ENCODE peak calls at places on chromosomes 12 and 14, in eight cellular contexts. One of them, this sample, is unnamed. For H3K9me3, the result is how much of the 10 kb centered on the place peaks cover.

GRCh38 chr12:49131973-49132461 is 822 bp upstream of the TUBA1B start:
- DNase-seq in MM.1S: peak
- DNase-seq in endodermal cell: no peak
- DNase-seq in neuronal stem cell: no peak
- DNase-seq in SK-N-MC: peak
- DNase-seq in PC-3: peak
- DNase-seq in colonic mucosa: peak
- DNase-seq in fibroblast of lung: peak
- DNase-seq in this sample: peak

GRCh38 chr14:60508707-60509437 is at the start of gene SIX6:
- DNase-seq in MM.1S: no peak
- DNase-seq in endodermal cell: peak
- DNase-seq in neuronal stem cell: peak
- DNase-seq in SK-N-MC: no peak
- DNase-seq in PC-3: no peak
- DNase-seq in colonic mucosa: no peak
- DNase-seq in fibroblast of lung: no peak
- DNase-seq in this sample: peak

GRCh38 chr14:61568572-61569011 is 126.7 kb upstream of the HIF1A start:
- DNase-seq in MM.1S: peak
- DNase-seq in endodermal cell: peak
- DNase-seq in neuronal stem cell: no peak
- DNase-seq in SK-N-MC: no peak
- DNase-seq in PC-3: peak
- DNase-seq in colonic mucosa: peak
- DNase-seq in fibroblast of lung: no peak
- DNase-seq in this sample: no peak

GRCh38 chr14:68232643-68233055 is 413.1 kb downstream of the RAD51B start:
- DNase-seq in MM.1S: peak
- DNase-seq in endodermal cell: no peak
- DNase-seq in neuronal stem cell: no peak
- DNase-seq in SK-N-MC: no peak
- DNase-seq in PC-3: peak
- DNase-seq in colonic mucosa: peak
- DNase-seq in fibroblast of lung: peak
- DNase-seq in this sample: peak

GRCh38 chr12:43288666-43289065 is 263.3 kb downstream of the ADAMTS20 start:
- DNase-seq in MM.1S: no peak
- DNase-seq in endodermal cell: no peak
- DNase-seq in neuronal stem cell: no peak
- DNase-seq in SK-N-MC: no peak
- DNase-seq in PC-3: no peak
- DNase-seq in colonic mucosa: no peak
- DNase-seq in fibroblast of lung: no peak
- DNase-seq in this sample: no peak

GRCh38 chr12:46439793-46440511 is 67.4 kb upstream of the SLC38A2 start:
- DNase-seq in MM.1S: no peak
- DNase-seq in endodermal cell: no peak
- DNase-seq in neuronal stem cell: no peak
- DNase-seq in SK-N-MC: no peak
- DNase-seq in PC-3: peak
- DNase-seq in colonic mucosa: no peak
- DNase-seq in fibroblast of lung: peak
- DNase-seq in this sample: no peak

GRCh38 chr14:84162658-84163057 is 1367.3 kb upstream of the FLRT2 start:
- DNase-seq in MM.1S: no peak
- DNase-seq in endodermal cell: peak
- DNase-seq in neuronal stem cell: no peak
- DNase-seq in SK-N-MC: peak
- DNase-seq in PC-3: no peak
- DNase-seq in colonic mucosa: no peak
- DNase-seq in fibroblast of lung: no peak
- DNase-seq in this sample: no peak

GRCh38 chr12:53224897-53225634 is 6.9 kb downstream of the RARG start:
- DNase-seq in MM.1S: no peak
- DNase-seq in endodermal cell: peak
- DNase-seq in neuronal stem cell: no peak
- DNase-seq in SK-N-MC: no peak
- DNase-seq in PC-3: no peak
- DNase-seq in colonic mucosa: no peak
- DNase-seq in fibroblast of lung: no peak
- DNase-seq in this sample: peak

GRCh38 chr12:25958254-25959068 is at the start of gene RASSF8:
- DNase-seq in MM.1S: peak
- DNase-seq in endodermal cell: peak
- DNase-seq in neuronal stem cell: peak
- DNase-seq in SK-N-MC: no peak
- DNase-seq in PC-3: peak
- DNase-seq in colonic mucosa: peak
- DNase-seq in fibroblast of lung: peak
- DNase-seq in this sample: peak

GRCh38 chr14:97377550-97377949 is 580.4 kb downstream of the VRK1 start:
- DNase-seq in MM.1S: no peak
- DNase-seq in endodermal cell: peak
- DNase-seq in neuronal stem cell: no peak
- DNase-seq in SK-N-MC: no peak
- DNase-seq in PC-3: no peak
- DNase-seq in colonic mucosa: no peak
- DNase-seq in fibroblast of lung: no peak
- DNase-seq in this sample: no peak

GRCh38 chr12:53827306-53827705 is 75.5 kb upstream of the CISTR start:
- DNase-seq in MM.1S: no peak
- DNase-seq in endodermal cell: no peak
- DNase-seq in neuronal stem cell: no peak
- DNase-seq in SK-N-MC: no peak
- DNase-seq in PC-3: no peak
- DNase-seq in colonic mucosa: no peak
- DNase-seq in fibroblast of lung: no peak
- DNase-seq in this sample: no peak

GRCh38 chr12:131380961-131381705 is 329.8 kb upstream of the SFSWAP start:
- DNase-seq in MM.1S: no peak
- DNase-seq in endodermal cell: peak
- DNase-seq in neuronal stem cell: no peak
- DNase-seq in SK-N-MC: no peak
- DNase-seq in PC-3: no peak
- DNase-seq in colonic mucosa: no peak
- DNase-seq in fibroblast of lung: no peak
- DNase-seq in this sample: no peak

GRCh38 chr12:76586764-76587395 is 27.3 kb upstream of the OSBPL8 start:
- DNase-seq in MM.1S: peak
- DNase-seq in endodermal cell: no peak
- DNase-seq in neuronal stem cell: peak
- DNase-seq in SK-N-MC: peak
- DNase-seq in PC-3: peak
- DNase-seq in colonic mucosa: peak
- DNase-seq in fibroblast of lung: peak
- DNase-seq in this sample: peak

GRCh38 chr12:29073631-29074239 is 75.3 kb upstream of the FAR2 start:
- DNase-seq in MM.1S: peak
- DNase-seq in endodermal cell: peak
- DNase-seq in neuronal stem cell: no peak
- DNase-seq in SK-N-MC: peak
- DNase-seq in PC-3: peak
- DNase-seq in colonic mucosa: peak
- DNase-seq in fibroblast of lung: peak
- DNase-seq in this sample: peak

GRCh38 chr14:75295061-75295461 is 16.4 kb downstream of the FOS start:
- DNase-seq in MM.1S: no peak
- DNase-seq in endodermal cell: peak
- DNase-seq in neuronal stem cell: peak
- DNase-seq in SK-N-MC: no peak
- DNase-seq in PC-3: peak
- DNase-seq in colonic mucosa: peak
- DNase-seq in fibroblast of lung: peak
- DNase-seq in this sample: peak

GRCh38 chr12:124452576-124453391 is 114.6 kb downstream of the NCOR2 start:
- DNase-seq in MM.1S: no peak
- DNase-seq in endodermal cell: no peak
- DNase-seq in neuronal stem cell: no peak
- DNase-seq in SK-N-MC: no peak
- DNase-seq in PC-3: no peak
- DNase-seq in colonic mucosa: no peak
- DNase-seq in fibroblast of lung: no peak
- DNase-seq in this sample: no peak
- H3K4me3 ChIP-seq in MM.1S: peak
- H3K4me3 ChIP-seq in endodermal cell: no peak
- H3K4me3 ChIP-seq in neuronal stem cell: no peak
- H3K4me3 ChIP-seq in SK-N-MC: no peak
- H3K4me3 ChIP-seq in PC-3: peak
- H3K4me3 ChIP-seq in colonic mucosa: no peak
- H3K4me3 ChIP-seq in fibroblast of lung: no peak
- H3K4me3 ChIP-seq in this sample: no peak

GRCh38 chr14:52693004-52693403 is 2.4 kb downstream of the ERO1A start:
- DNase-seq in MM.1S: no peak
- DNase-seq in endodermal cell: no peak
- DNase-seq in neuronal stem cell: no peak
- DNase-seq in SK-N-MC: no peak
- DNase-seq in PC-3: no peak
- DNase-seq in colonic mucosa: no peak
- DNase-seq in fibroblast of lung: no peak
- DNase-seq in this sample: peak

GRCh38 chr14:52693532-52693931 is 1.8 kb downstream of the ERO1A start:
- DNase-seq in MM.1S: no peak
- DNase-seq in endodermal cell: no peak
- DNase-seq in neuronal stem cell: no peak
- DNase-seq in SK-N-MC: no peak
- DNase-seq in PC-3: no peak
- DNase-seq in colonic mucosa: no peak
- DNase-seq in fibroblast of lung: no peak
- DNase-seq in this sample: no peak

GRCh38 chr14:52690983-52691760 is 4.2 kb downstream of the ERO1A start:
- DNase-seq in MM.1S: no peak
- DNase-seq in endodermal cell: no peak
- DNase-seq in neuronal stem cell: no peak
- DNase-seq in SK-N-MC: no peak
- DNase-seq in PC-3: peak
- DNase-seq in colonic mucosa: no peak
- DNase-seq in fibroblast of lung: no peak
- DNase-seq in this sample: no peak

GRCh38 chr14:52694761-52695480 is 437 bp downstream of the ERO1A start:
- DNase-seq in MM.1S: peak
- DNase-seq in endodermal cell: peak
- DNase-seq in neuronal stem cell: peak
- DNase-seq in SK-N-MC: no peak
- DNase-seq in PC-3: peak
- DNase-seq in colonic mucosa: peak
- DNase-seq in fibroblast of lung: peak
- DNase-seq in this sample: peak

GRCh38 chr14:52692248-52692962 is 3.0 kb downstream of the ERO1A start:
- DNase-seq in MM.1S: no peak
- DNase-seq in endodermal cell: no peak
- DNase-seq in neuronal stem cell: no peak
- DNase-seq in SK-N-MC: no peak
- DNase-seq in PC-3: no peak
- DNase-seq in colonic mucosa: no peak
- DNase-seq in fibroblast of lung: peak
- DNase-seq in this sample: peak
- H3K9ac ChIP-seq in MM.1S: no peak
- H3K9ac ChIP-seq in endodermal cell: no peak
- H3K9ac ChIP-seq in neuronal stem cell: no peak
- H3K9ac ChIP-seq in SK-N-MC: peak
- H3K9ac ChIP-seq in PC-3: no peak
- H3K9ac ChIP-seq in colonic mucosa: no peak
- H3K9ac ChIP-seq in fibroblast of lung: no peak
- H3K9ac ChIP-seq in this sample: peak

GRCh38 chr12:132922676-132923075 is 33.4 kb downstream of the ZNF605 start:
- DNase-seq in MM.1S: no peak
- DNase-seq in endodermal cell: no peak
- DNase-seq in neuronal stem cell: no peak
- DNase-seq in SK-N-MC: no peak
- DNase-seq in PC-3: no peak
- DNase-seq in colonic mucosa: no peak
- DNase-seq in fibroblast of lung: no peak
- DNase-seq in this sample: no peak

GRCh38 chr12:132924356-132924755 is 31.8 kb downstream of the ZNF605 start:
- DNase-seq in MM.1S: no peak
- DNase-seq in endodermal cell: no peak
- DNase-seq in neuronal stem cell: no peak
- DNase-seq in SK-N-MC: no peak
- DNase-seq in PC-3: no peak
- DNase-seq in colonic mucosa: no peak
- DNase-seq in fibroblast of lung: no peak
- DNase-seq in this sample: no peak

GRCh38 chr12:132925597-132926416 is 30.3 kb downstream of the ZNF605 start:
- DNase-seq in MM.1S: no peak
- DNase-seq in endodermal cell: no peak
- DNase-seq in neuronal stem cell: no peak
- DNase-seq in SK-N-MC: no peak
- DNase-seq in PC-3: no peak
- DNase-seq in colonic mucosa: no peak
- DNase-seq in fibroblast of lung: no peak
- DNase-seq in this sample: no peak

GRCh38 chr12:132921685-132922084 is 34.3 kb upstream of the CHFR start:
- DNase-seq in MM.1S: no peak
- DNase-seq in endodermal cell: peak
- DNase-seq in neuronal stem cell: no peak
- DNase-seq in SK-N-MC: no peak
- DNase-seq in PC-3: no peak
- DNase-seq in colonic mucosa: no peak
- DNase-seq in fibroblast of lung: no peak
- DNase-seq in this sample: no peak

DNA sequence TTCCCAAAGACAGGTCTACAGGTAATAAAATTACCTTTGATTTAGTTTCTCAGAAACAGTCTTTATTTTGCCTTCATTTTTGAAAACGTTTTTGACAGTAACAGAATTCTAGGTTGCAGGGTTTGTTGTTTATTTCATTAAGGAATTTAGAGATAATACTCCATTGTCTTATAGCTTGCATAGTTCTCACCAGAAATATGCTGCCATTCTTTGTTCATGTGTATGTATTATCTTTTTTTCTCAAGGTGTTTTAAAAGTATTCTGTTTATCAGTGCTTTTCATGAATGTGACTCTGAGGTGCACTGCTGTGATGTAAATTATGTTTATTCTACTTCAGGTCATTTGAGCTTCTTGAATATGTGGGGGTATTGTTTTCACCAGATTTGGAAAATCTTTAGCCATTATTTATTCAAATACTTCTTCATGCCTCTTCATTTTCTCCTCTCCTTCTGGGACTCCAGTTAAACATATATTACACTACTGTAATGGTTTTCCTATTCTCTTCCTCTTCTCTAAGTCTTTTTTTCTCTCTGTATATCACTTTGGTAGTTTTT is 32.7 kb downstream of the ZNF605 start:
- DNase-seq in MM.1S: no peak
- DNase-seq in endodermal cell: no peak
- DNase-seq in neuronal stem cell: no peak
- DNase-seq in SK-N-MC: no peak
- DNase-seq in PC-3: no peak
- DNase-seq in colonic mucosa: no peak
- DNase-seq in fibroblast of lung: no peak
- DNase-seq in this sample: no peak
- H3K9me3 ChIP-seq in MM.1S: under half
- H3K9me3 ChIP-seq in endodermal cell: half or more
- H3K9me3 ChIP-seq in neuronal stem cell: under half
- H3K9me3 ChIP-seq in SK-N-MC: under half
- H3K9me3 ChIP-seq in PC-3: half or more
- H3K9me3 ChIP-seq in colonic mucosa: under half
- H3K9me3 ChIP-seq in fibroblast of lung: under half
- H3K9me3 ChIP-seq in this sample: half or more

DNA sequence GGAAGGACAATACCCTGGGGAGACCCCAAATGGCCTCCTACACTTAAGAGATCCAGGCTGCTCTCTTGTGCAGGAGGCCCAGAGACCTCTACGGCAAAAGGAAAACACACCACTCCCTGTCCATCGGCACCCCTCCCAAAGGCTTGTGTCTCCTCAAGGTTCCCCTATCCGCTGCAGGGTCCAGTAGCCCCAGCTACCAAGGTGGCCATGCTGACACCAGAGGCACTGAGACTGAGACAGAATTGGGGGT is 631 bp downstream of the DDIT3 start:
- DNase-seq in MM.1S: no peak
- DNase-seq in endodermal cell: peak
- DNase-seq in neuronal stem cell: no peak
- DNase-seq in SK-N-MC: no peak
- DNase-seq in PC-3: no peak
- DNase-seq in colonic mucosa: no peak
- DNase-seq in fibroblast of lung: no peak
- DNase-seq in this sample: no peak
- H3K4me3 ChIP-seq in MM.1S: peak
- H3K4me3 ChIP-seq in endodermal cell: peak
- H3K4me3 ChIP-seq in neuronal stem cell: peak
- H3K4me3 ChIP-seq in SK-N-MC: peak
- H3K4me3 ChIP-seq in PC-3: peak
- H3K4me3 ChIP-seq in colonic mucosa: peak
- H3K4me3 ChIP-seq in fibroblast of lung: peak
- H3K4me3 ChIP-seq in this sample: peak